ENCODE peak calls at places on chromosome 10, in five cellular contexts. One of them, this sample, is unnamed.

GRCh38 chr10:66295602-66296001 is 630.2 kb upstream of the LRRTM3 start:
- DNase-seq in GM20000: no peak
- DNase-seq in effector memory CD8-positive, alpha-beta T cell: no peak
- DNase-seq in aorta: no peak
- DNase-seq in left ventricle myocardium inferior: no peak
- DNase-seq in this sample: no peak

GRCh38 chr10:3805791-3806381 is 20.9 kb upstream of the KLF6 start:
- DNase-seq in GM20000: no peak
- DNase-seq in effector memory CD8-positive, alpha-beta T cell: peak; percentile 36
- DNase-seq in aorta: no peak
- DNase-seq in left ventricle myocardium inferior: peak; percentile 34
- DNase-seq in this sample: peak; percentile 78

GRCh38 chr10:91162050-91162494 is 58.4 kb upstream of the PCGF5 start:
- DNase-seq in GM20000: no peak
- DNase-seq in effector memory CD8-positive, alpha-beta T cell: peak; percentile 19
- DNase-seq in aorta: no peak
- DNase-seq in left ventricle myocardium inferior: no peak
- DNase-seq in this sample: peak; percentile 28

GRCh38 chr10:43218206-43218950 is 48.5 kb downstream of the RASGEF1A start:
- DNase-seq in GM20000: no peak
- DNase-seq in effector memory CD8-positive, alpha-beta T cell: no peak
- DNase-seq in aorta: peak; percentile 35
- DNase-seq in left ventricle myocardium inferior: no peak
- DNase-seq in this sample: no peak

GRCh38 chr10:65571011-65571570 is 1354.7 kb upstream of the LRRTM3 start:
- DNase-seq in GM20000: no peak
- DNase-seq in effector memory CD8-positive, alpha-beta T cell: no peak
- DNase-seq in aorta: no peak
- DNase-seq in left ventricle myocardium inferior: no peak
- DNase-seq in this sample: no peak

GRCh38 chr10:102988404-102989314 is 70.6 kb downstream of the CNNM2 start:
- DNase-seq in GM20000: no peak
- DNase-seq in effector memory CD8-positive, alpha-beta T cell: no peak
- DNase-seq in aorta: no peak
- DNase-seq in left ventricle myocardium inferior: no peak
- DNase-seq in this sample: no peak

GRCh38 chr10:103547391-103547946 is 54.0 kb downstream of the NEURL1 start:
- DNase-seq in GM20000: peak; percentile 3
- DNase-seq in effector memory CD8-positive, alpha-beta T cell: no peak
- DNase-seq in aorta: peak; percentile 38
- DNase-seq in left ventricle myocardium inferior: no peak
- DNase-seq in this sample: no peak

GRCh38 chr10:103885617-103886016 is 30.2 kb upstream of the SH3PXD2A start:
- DNase-seq in GM20000: no peak
- DNase-seq in effector memory CD8-positive, alpha-beta T cell: no peak
- DNase-seq in aorta: no peak
- DNase-seq in left ventricle myocardium inferior: no peak
- DNase-seq in this sample: no peak

GRCh38 chr10:118584181-118584954 is 11.1 kb downstream of the PRLHR start:
- DNase-seq in GM20000: no peak
- DNase-seq in effector memory CD8-positive, alpha-beta T cell: no peak
- DNase-seq in aorta: no peak
- DNase-seq in left ventricle myocardium inferior: no peak
- DNase-seq in this sample: no peak

GRCh38 chr10:103350175-103350521 is 792 bp downstream of the PCGF6 start:
- DNase-seq in GM20000: no peak
- DNase-seq in effector memory CD8-positive, alpha-beta T cell: no peak
- DNase-seq in aorta: no peak
- DNase-seq in left ventricle myocardium inferior: no peak
- DNase-seq in this sample: no peak

GRCh38 chr10:86992929-86993328 is 24.6 kb downstream of the ADIRF start:
- DNase-seq in GM20000: no peak
- DNase-seq in effector memory CD8-positive, alpha-beta T cell: no peak
- DNase-seq in aorta: no peak
- DNase-seq in left ventricle myocardium inferior: no peak
- DNase-seq in this sample: no peak

GRCh38 chr10:84214612-84215235 is 10.6 kb downstream of the LRIT2 start:
- DNase-seq in GM20000: peak; percentile 67
- DNase-seq in effector memory CD8-positive, alpha-beta T cell: peak; percentile 23
- DNase-seq in aorta: no peak
- DNase-seq in left ventricle myocardium inferior: no peak
- DNase-seq in this sample: no peak

This sample was measured in CD4-positive, CD25-positive, alpha-beta regulatory T cell.